ENCODE peak calls at places on chromosomes 1 and 21, in five cellular contexts. G is SK-N-MC, Y is spleen, W is suprapubic skin, J is prostate gland. B is an unnamed sample.

GRCh38 chr1:82901118-82901517 is 1097.8 kb downstream of the TTLL7 start:
- DNase-seq in G (no peak), Y (no peak), W (no peak), J (no peak), B (no peak)

GRCh38 chr21:46352156-46352499 is 28.2 kb downstream of the PCNT start:
- DNase-seq in G (no peak), Y (no peak), W (no peak), J (no peak), B (no peak)

GRCh38 chr1:26541816-26542711 is 12.5 kb downstream of the RPS6KA1 start:
- DNase-seq in G (no peak), Y (peak), W (no peak), J (peak), B (peak)

GRCh38 chr1:235954306-235955283 is 87.9 kb upstream of the LYST start:
- DNase-seq in G (no peak), Y (peak), W (no peak), J (no peak), B (peak)

GRCh38 chr1:183871142-183871541 is 66.2 kb downstream of the RGL1 start:
- DNase-seq in G (no peak), Y (no peak), W (no peak), J (no peak), B (no peak)

GRCh38 chr1:147902183-147902845 is at the start of gene GJA8:
- DNase-seq in G (no peak), Y (no peak), W (no peak), J (no peak), B (no peak)

GRCh38 chr1:45846931-45847330 is 43.5 kb downstream of the MAST2 start:
- DNase-seq in G (no peak), Y (no peak), W (no peak), J (no peak), B (no peak)

GRCh38 chr21:26851109-26851944 is 6.1 kb upstream of the ADAMTS1 start:
- DNase-seq in G (no peak), Y (no peak), W (no peak), J (no peak), B (no peak)

GRCh38 chr21:25887646-25888321 is 153.0 kb downstream of the GABPA start:
- DNase-seq in G (no peak), Y (no peak), W (no peak), J (no peak), B (no peak)

GRCh38 chr1:234169161-234169849 is 204.0 kb upstream of the COA6 start:
- DNase-seq in G (no peak), Y (no peak), W (no peak), J (no peak), B (no peak)

GRCh38 chr1:235075121-235075954 is 53.3 kb downstream of the TOMM20 start:
- DNase-seq in G (no peak), Y (peak), W (no peak), J (peak), B (peak)

GRCh38 chr1:165383067-165383466 is 26.6 kb upstream of the LMX1A start:
- DNase-seq in G (no peak), Y (no peak), W (no peak), J (peak), B (peak)

GRCh38 chr1:17890056-17890814 is 135.1 kb downstream of the ACTL8 start:
- DNase-seq in G (no peak), Y (peak), W (peak), J (no peak), B (no peak)

GRCh38 chr1:28112388-28113311 is 24.2 kb upstream of the EYA3 start:
- DNase-seq in G (no peak), Y (no peak), W (no peak), J (no peak), B (no peak)

GRCh38 chr1:24828887-24829192 is 83.6 kb downstream of the CLIC4 start:
- DNase-seq in G (no peak), Y (no peak), W (no peak), J (no peak), B (no peak)

GRCh38 chr1:111030590-111030989 is 66.9 kb upstream of the LRIF1 start:
- DNase-seq in G (peak), Y (no peak), W (no peak), J (peak), B (no peak)

GRCh38 chr1:241695454-241696171 is 43.5 kb downstream of the WDR64 start:
- DNase-seq in G (no peak), Y (no peak), W (no peak), J (no peak), B (no peak)

GRCh38 chr1:52237430-52237829 is 95.5 kb downstream of the ZFYVE9 start:
- DNase-seq in G (no peak), Y (no peak), W (no peak), J (no peak), B (no peak)

GRCh38 chr1:58932820-58933598 is 149.2 kb upstream of the JUN start:
- DNase-seq in G (no peak), Y (no peak), W (no peak), J (peak), B (no peak)

GRCh38 chr1:13605159-13605558 is 21.5 kb downstream of the PDPN start:
- DNase-seq in G (no peak), Y (no peak), W (no peak), J (no peak), B (no peak)

GRCh38 chr21:16192900-16193299 is 463.1 kb downstream of the USP25 start:
- DNase-seq in G (no peak), Y (no peak), W (no peak), J (no peak), B (no peak)

GRCh38 chr1:11571906-11572616 is 82.2 kb downstream of the FBXO2 start:
- DNase-seq in G (no peak), Y (peak), W (no peak), J (no peak), B (no peak)

GRCh38 chr1:204819495-204819894 is 51.2 kb upstream of the NFASC start:
- DNase-seq in G (no peak), Y (no peak), W (no peak), J (no peak), B (no peak)

GRCh38 chr1:198529414-198529813 is 11.1 kb downstream of the ATP6V1G3 start:
- DNase-seq in G (no peak), Y (no peak), W (no peak), J (no peak), B (no peak)

GRCh38 chr1:1376551-1377226 is 1.7 kb upstream of the AURKAIP1 start:
- DNase-seq in G (no peak), Y (no peak), W (no peak), J (no peak), B (no peak)
- H3K4me3 ChIP-seq in G (no peak), Y (no peak), W (no peak), J (no peak), B (no peak)

GRCh38 chr1:23698466-23698865 is 6.9 kb downstream of the RPL11 start:
- DNase-seq in G (no peak), Y (no peak), W (no peak), J (no peak), B (no peak)
- TF ChIP-seq POLR2AphosphoS5 in G (peak), Y (no peak), W (no peak), J (no peak), B (no peak)

GRCh38 chr1:29687166-29687565 is 450.8 kb downstream of the PTPRU start:
- DNase-seq in G (no peak), Y (no peak), W (no peak), J (no peak), B (peak)

GRCh38 chr1:29687601-29688244 is 451.4 kb downstream of the PTPRU start:
- DNase-seq in G (no peak), Y (no peak), W (peak), J (no peak), B (peak)

GRCh38 chr1:29689372-29690030 is 453.2 kb downstream of the PTPRU start:
- DNase-seq in G (no peak), Y (no peak), W (peak), J (no peak), B (peak)

GRCh38 chr1:29690156-29690555 is 453.8 kb downstream of the PTPRU start:
- DNase-seq in G (no peak), Y (no peak), W (peak), J (no peak), B (peak)

GRCh38 chr1:29688477-29689365 is 452.4 kb downstream of the PTPRU start:
- DNase-seq in G (no peak), Y (no peak), W (peak), J (no peak), B (peak)
- H3K4me3 ChIP-seq in G (no peak), Y (no peak), W (no peak), J (no peak), B (no peak)

DNA sequence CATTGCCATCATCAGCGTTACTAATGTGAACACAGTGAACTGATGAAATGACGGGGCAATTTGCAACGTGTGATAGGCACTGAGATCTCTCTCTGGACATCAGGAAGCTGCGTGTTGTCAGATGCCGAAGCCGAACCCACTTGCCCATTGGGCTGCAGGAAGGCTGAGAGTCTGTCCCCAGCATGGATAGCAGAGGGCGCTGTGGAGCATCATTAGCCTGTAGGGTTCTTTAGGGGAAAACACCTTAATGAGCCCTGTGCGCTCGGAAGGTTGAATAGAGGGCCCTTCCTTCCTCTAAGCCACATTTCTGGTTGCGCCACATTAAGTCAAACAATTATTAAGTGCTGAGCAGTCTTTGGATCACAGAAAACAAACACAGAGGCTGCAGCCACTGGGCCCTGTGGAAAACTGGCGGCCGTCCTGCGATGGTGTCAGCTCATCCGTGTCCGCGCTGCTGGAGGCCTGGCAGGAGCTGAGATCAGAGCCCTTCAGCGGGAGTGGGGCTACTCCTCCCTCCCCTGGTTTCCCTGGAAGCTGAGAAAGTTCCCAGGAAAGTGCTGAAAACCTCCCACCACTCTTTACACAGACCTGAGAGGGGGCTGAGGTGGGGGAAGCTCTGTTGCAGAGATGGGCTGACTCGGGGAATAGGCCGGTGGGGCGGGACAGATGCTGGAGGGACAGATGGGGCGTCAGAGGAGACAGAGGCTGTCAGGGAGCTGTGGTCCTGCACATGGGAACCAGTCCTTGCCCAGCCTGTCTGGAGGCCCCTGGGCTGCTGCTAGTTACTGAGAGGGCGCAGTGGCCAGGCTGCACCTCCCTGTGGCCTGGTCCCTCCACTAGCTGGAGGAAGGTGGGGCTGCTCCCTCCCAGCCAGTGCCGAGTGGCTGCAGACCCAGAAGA is 12.7 kb downstream of the TFF2 start:
- DNase-seq in G (peak), Y (peak), W (no peak), J (peak), B (peak)
- TF ChIP-seq POLR2AphosphoS5 in G (no peak), Y (peak), W (no peak), J (peak), B (no peak)

GRCh38 chr1:161218301-161219077 is 3.4 kb downstream of the FCER1G start:
- DNase-seq in G (no peak), Y (peak), W (no peak), J (no peak), B (peak)

GRCh38 chr1:161214374-161214773 is 721 bp upstream of the FCER1G start:
- DNase-seq in G (no peak), Y (no peak), W (no peak), J (no peak), B (no peak)

GRCh38 chr1:161217831-161218230 is 2.7 kb downstream of the FCER1G start:
- DNase-seq in G (no peak), Y (peak), W (no peak), J (no peak), B (peak)

GRCh38 chr1:161216945-161217712 is 2.0 kb downstream of the FCER1G start:
- DNase-seq in G (no peak), Y (peak), W (no peak), J (no peak), B (peak)

DNA sequence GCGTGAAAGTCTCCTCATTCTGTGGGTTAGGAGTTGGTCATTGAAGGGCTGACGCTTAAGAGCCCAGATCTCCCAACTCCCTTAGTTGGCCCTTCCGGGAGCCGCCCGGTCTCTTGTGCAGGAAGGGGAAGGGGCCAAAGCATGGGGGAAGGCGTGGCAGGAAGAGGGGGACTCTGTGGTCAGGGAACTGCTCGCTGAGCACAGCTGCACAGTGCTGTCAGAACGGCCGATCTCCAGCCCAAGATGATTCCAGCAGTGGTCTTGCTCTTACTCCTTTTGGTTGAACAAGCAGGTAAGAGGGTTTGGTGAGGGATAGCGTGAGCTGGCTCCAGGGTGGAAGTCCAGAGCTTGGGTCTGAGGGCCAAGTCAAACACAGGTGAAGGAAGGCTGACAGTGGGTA is at the start of gene FCER1G:
- DNase-seq in G (no peak), Y (peak), W (no peak), J (no peak), B (no peak)
- H3K4me3 ChIP-seq in G (no peak), Y (peak), W (peak), J (no peak), B (peak)